ENCODE peak calls at places on chromosome 21, in six cellular contexts. R, Y, S, L, V and F are unnamed samples.

GRCh38 chr21:21952566-21952965 is 954.4 kb downstream of the NCAM2 start:
- DNase-seq in Y (no peak), S (no peak), V (no peak), L (no peak), R (no peak), F (no peak)

GRCh38 chr21:14737278-14737677 is 191.2 kb upstream of the SAMSN1 start:
- DNase-seq in V (no peak), Y (no peak), L (no peak), R (no peak), S (no peak), F (no peak)

GRCh38 chr21:31108969-31109368 is 70.7 kb upstream of the KRTAP19-8 start:
- DNase-seq in V (peak), L (no peak), R (no peak), S (no peak), Y (no peak), F (peak)

GRCh38 chr21:30620522-30620921 is at the start of gene KRTAP20-4:
- DNase-seq in R (no peak), L (no peak), S (no peak), V (no peak), Y (no peak), F (no peak)

GRCh38 chr21:22536511-22536910 is 1538.3 kb downstream of the NCAM2 start:
- DNase-seq in S (no peak), Y (no peak), L (no peak), V (no peak), R (no peak), F (no peak)

GRCh38 chr21:14318598-14318997 is 64.3 kb downstream of the HSPA13 start:
- DNase-seq in Y (no peak), S (no peak), R (no peak), L (no peak), V (no peak), F (no peak)

GRCh38 chr21:22679207-22679606 is 1681.0 kb downstream of the NCAM2 start:
- DNase-seq in Y (no peak), V (no peak), S (no peak), L (no peak), R (no peak), F (no peak)

GRCh38 chr21:32472890-32473765 is 60.6 kb downstream of the EVA1C start:
- DNase-seq in S (no peak), V (no peak), R (no peak), L (peak), Y (no peak), F (no peak)

GRCh38 chr21:33443174-33443573 is 36.6 kb downstream of the TMEM50B start:
- DNase-seq in Y (no peak), V (no peak), R (no peak), S (no peak), L (peak), F (no peak)

GRCh38 chr21:17537299-17537698 is 24.5 kb downstream of the CXADR start:
- DNase-seq in R (no peak), Y (no peak), V (no peak), L (no peak), S (no peak), F (no peak)

GRCh38 chr21:34345091-34345871 is 18.5 kb upstream of the KCNE2 start:
- DNase-seq in R (peak), L (no peak), V (no peak), S (no peak), Y (no peak), F (peak)

GRCh38 chr21:37871121-37871862 is 45.0 kb downstream of the KCNJ6 start:
- DNase-seq in Y (no peak), L (no peak), V (peak), S (peak), R (no peak), F (peak)

GRCh38 chr21:17802568-17802967 is 16.6 kb downstream of the C21orf91 start:
- DNase-seq in L (no peak), R (no peak), S (peak), V (no peak), Y (no peak), F (peak)

GRCh38 chr21:32163386-32163785 is 115.5 kb downstream of the MIS18A start:
- DNase-seq in L (no peak), V (no peak), Y (no peak), R (no peak), S (no peak), F (no peak)

GRCh38 chr21:32185103-32185502 is 93.7 kb downstream of the MIS18A start:
- DNase-seq in R (no peak), Y (no peak), S (no peak), V (no peak), L (no peak), F (no peak)

GRCh38 chr21:37757631-37758376 is 158.5 kb downstream of the KCNJ6 start:
- DNase-seq in L (no peak), S (no peak), V (no peak), R (no peak), Y (no peak), F (no peak)

GRCh38 chr21:33238565-33239255 is 9.0 kb downstream of the IFNAR2 start:
- DNase-seq in Y (no peak), V (no peak), S (no peak), L (no peak), R (no peak), F (no peak)

GRCh38 chr21:18275740-18276139 is 31.1 kb downstream of the CHODL start:
- DNase-seq in Y (no peak), V (no peak), S (no peak), R (no peak), L (no peak), F (no peak)

DNA sequence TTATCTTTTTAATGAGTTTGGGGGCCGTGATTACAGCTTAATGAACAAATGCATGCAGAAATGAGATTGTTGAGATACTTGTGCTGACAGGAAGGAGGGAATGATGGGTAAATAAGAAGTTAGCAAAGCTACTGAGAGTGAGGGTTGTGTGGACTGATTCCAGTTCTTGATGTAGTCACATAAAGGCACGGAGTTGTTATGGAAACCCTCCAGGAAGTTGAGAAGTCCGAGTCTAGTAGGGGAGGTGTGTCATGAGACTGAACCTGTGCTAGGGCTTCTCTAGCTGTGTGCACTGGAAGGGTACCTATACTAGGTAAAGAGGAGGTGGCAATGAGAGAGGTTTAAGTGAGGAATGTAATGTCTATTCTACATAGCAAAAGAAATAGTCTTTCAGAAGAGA is 475.7 kb downstream of the USP25 start:
- DNase-seq in Y (no peak), R (no peak), L (no peak), V (no peak), S (no peak), F (no peak)
- TF ChIP-seq CTCF in Y (no peak), R (no peak), L (no peak), V (no peak), S (no peak), F (no peak)

GRCh38 chr21:36700295-36700960 is 1.5 kb downstream of the SIM2 start:
- DNase-seq in V (no peak), Y (no peak), S (no peak), L (no peak), R (no peak), F (no peak)

GRCh38 chr21:36700961-36701911 is 2.3 kb downstream of the SIM2 start:
- DNase-seq in V (no peak), Y (no peak), S (no peak), R (no peak), L (peak), F (no peak)

GRCh38 chr21:36699026-36699545 is at the start of gene SIM2:
- DNase-seq in V (no peak), S (no peak), Y (no peak), R (no peak), L (peak), F (peak)

GRCh38 chr21:36698160-36699025 is 522 bp upstream of the SIM2 start:
- DNase-seq in R (no peak), V (no peak), L (peak), Y (no peak), S (no peak), F (peak)

GRCh38 chr21:36699546-36700294 is 805 bp downstream of the SIM2 start:
- DNase-seq in V (no peak), S (no peak), L (peak), R (no peak), Y (no peak), F (no peak)
- H3K4me3 ChIP-seq in V (no peak), S (peak), L (no peak), R (peak), Y (peak), F (peak)

GRCh38 chr21:35602811-35603210 is 457.5 kb downstream of the SETD4 start:
- DNase-seq in R (no peak), Y (no peak), L (no peak), V (no peak), S (no peak), F (no peak)

GRCh38 chr21:35607406-35607805 is 452.9 kb downstream of the SETD4 start:
- DNase-seq in Y (no peak), V (no peak), L (no peak), R (no peak), S (no peak), F (no peak)

GRCh38 chr21:35606136-35606535 is 454.2 kb downstream of the SETD4 start:
- DNase-seq in S (no peak), L (no peak), R (no peak), V (no peak), Y (no peak), F (no peak)

GRCh38 chr21:35606578-35606977 is 453.7 kb downstream of the SETD4 start:
- DNase-seq in L (no peak), R (no peak), S (no peak), V (no peak), Y (no peak), F (no peak)

GRCh38 chr21:35603471-35603870 is 456.9 kb downstream of the SETD4 start:
- DNase-seq in S (no peak), V (no peak), L (no peak), R (no peak), Y (no peak), F (no peak)
- TF ChIP-seq CTCF in S (no peak), V (peak), L (no peak), R (no peak), Y (no peak), F (no peak)

DNA sequence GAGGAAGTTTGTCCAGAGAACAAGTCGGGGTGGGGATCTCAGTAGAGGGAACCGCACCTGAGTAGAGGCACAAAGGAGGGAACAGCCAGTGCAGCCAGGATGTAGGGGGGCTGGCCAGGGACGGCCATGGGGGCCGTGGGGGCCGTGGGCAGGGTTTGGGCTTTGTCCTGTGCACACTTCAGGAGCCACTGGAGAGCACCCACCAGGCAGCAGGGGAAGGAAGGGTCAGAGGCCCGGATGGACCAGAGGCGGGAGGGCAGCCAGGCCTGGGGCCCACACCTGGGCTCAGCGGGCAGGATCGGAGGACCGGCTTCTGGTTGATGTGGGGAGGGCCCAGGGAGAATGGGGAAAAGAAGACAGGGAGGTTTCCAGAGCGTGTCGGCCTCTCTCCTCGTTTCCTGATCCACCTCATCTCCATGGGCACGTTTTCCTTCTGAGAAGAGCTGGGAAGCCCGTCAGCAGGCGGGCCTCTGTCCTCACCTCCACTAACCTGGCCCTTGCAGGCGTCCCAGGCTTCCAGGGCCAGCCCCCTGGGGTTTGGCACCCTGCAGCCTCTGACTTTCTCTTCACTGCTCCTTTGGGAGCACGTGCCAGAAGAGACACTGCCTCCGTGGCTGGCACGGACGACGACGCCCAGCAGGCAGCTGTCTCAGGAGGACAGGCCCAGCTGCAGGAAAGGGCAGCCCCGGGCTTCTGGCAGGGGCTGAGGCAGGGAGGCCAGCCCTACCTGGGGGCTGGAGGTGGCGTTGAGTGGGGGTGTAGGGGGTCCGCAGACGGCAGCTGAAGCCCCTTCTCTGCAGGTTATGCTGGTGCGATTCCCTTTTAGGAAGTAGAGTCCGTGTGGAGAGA is 16.8 kb upstream of the PDXK start:
- DNase-seq in V (no peak), L (no peak), R (no peak), Y (no peak), S (no peak), F (no peak)
- H3K4me3 ChIP-seq in V (no peak), L (no peak), R (peak), Y (no peak), S (no peak), F (no peak)

GRCh38 chr21:43659136-43660000 is at the start of the genes HSF2BP and RRP1B:
- DNase-seq in V (peak), S (no peak), L (peak), R (peak), Y (peak), F (peak)
- TF ChIP-seq CTCF in V (no peak), S (no peak), L (no peak), R (no peak), Y (peak), F (no peak)

GRCh38 chr21:39319251-39319756 is 5.9 kb upstream of the BRWD1 start:
- DNase-seq in R (peak), L (no peak), V (peak), Y (no peak), S (no peak), F (peak)
- H3K4me3 ChIP-seq in R (no peak), L (no peak), V (no peak), Y (no peak), S (no peak), F (no peak)

GRCh38 chr21:16193758-16194606 is 464.2 kb downstream of the USP25 start:
- DNase-seq in V (peak), Y (peak), S (peak), L (peak), R (peak), F (peak)
- TF ChIP-seq CTCF in V (peak), Y (peak), S (no peak), L (peak), R (peak), F (peak)

GRCh38 chr21:42117229-42118048 is 46.3 kb downstream of the UMODL1 start:
- DNase-seq in R (peak), V (peak), S (no peak), L (peak), Y (peak), F (peak)
- H3K4me3 ChIP-seq in R (peak), V (peak), S (no peak), L (no peak), Y (peak), F (peak)

DNA sequence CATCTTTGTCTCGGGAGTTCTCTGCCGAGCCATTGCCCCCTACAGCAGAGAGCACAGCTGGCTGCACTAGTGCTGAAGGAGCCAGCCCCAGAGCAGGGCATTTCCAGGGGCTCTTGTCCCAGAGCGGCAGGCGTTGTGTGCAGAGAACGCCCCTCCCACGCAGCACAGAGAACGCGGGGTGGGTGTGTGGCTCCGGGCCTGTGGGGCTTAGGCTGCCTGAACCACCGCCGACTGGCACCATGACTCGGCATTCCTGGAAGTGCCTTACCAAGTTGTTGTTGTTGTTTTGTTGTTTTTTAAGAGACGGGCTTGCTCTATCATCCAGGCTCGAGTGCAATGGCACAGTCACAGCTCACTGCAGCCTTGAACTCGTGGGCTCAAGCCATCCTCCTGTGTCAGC is 15.8 kb upstream of the DIP2A start:
- DNase-seq in V (no peak), R (no peak), L (no peak), Y (peak), S (no peak), F (no peak)
- TF ChIP-seq CTCF in V (no peak), R (no peak), L (no peak), Y (no peak), S (no peak), F (no peak)

DNA sequence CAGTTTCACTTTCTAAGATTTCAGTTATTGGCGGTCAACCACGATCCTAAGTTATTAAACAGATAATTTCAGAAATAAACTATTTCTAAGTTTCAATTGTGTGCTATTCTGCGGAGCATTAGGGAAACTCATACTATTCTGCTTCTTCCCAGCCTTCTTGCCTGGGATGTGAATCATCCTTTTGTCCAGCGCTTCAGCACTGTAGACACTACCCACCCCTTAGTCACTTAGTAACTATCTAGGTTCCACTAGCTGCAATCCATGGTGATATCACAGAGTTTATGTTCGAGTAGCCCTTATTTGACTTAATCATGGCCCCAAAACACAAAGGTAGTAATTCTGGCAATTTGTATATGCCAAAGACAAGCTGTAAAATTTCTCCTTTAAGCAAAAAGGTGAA is 279.9 kb upstream of the ADAMTS5 start:
- DNase-seq in S (peak), L (no peak), Y (no peak), R (no peak), V (peak), F (peak)
- H3K4me3 ChIP-seq in S (no peak), L (no peak), Y (no peak), R (no peak), V (no peak), F (no peak)